ENCODE peak calls at places on chromosomes 6 and 20, in ten cellular contexts. E is BJ, Q is psoas muscle, N is dorsolateral prefrontal cortex, G is fibroblast of mammary gland, U is AG09319, L is B cell, Y is transverse colon, I is fibroblast of pulmonary artery, F is endothelial cell. V is an unnamed sample.

GRCh38 chr20:58891686-58892125 is 39.2 kb downstream of the GNAS start:
- DNase-seq in E (no peak), Q (peak), N (no peak), G (peak), U (no peak), L (no peak), Y (peak), I (peak), F (no peak), V (no peak)

GRCh38 chr20:14197097-14197496 is 140.3 kb downstream of the FLRT3 start:
- DNase-seq in E (peak), Q (no peak), N (no peak), G (peak), U (no peak), L (no peak), Y (no peak), I (peak), F (no peak), V (peak)

GRCh38 chr6:157325069-157325805 is 1.9 kb upstream of the TMEM242 start:
- DNase-seq in E (no peak), Q (no peak), N (no peak), G (no peak), U (no peak), L (no peak), Y (no peak), I (no peak), F (no peak), V (no peak)

GRCh38 chr20:46552460-46553420 is 2.3 kb upstream of the OCSTAMP start:
- DNase-seq in E (no peak), Q (no peak), N (no peak), G (no peak), U (no peak), L (no peak), Y (no peak), I (no peak), F (no peak), V (no peak)

GRCh38 chr6:94372229-94372628 is 952.9 kb upstream of the EPHA7 start:
- DNase-seq in E (no peak), Q (no peak), N (peak), G (no peak), U (no peak), L (no peak), Y (no peak), I (no peak), F (no peak), V (no peak)

GRCh38 chr20:50991076-50991475 is 31.8 kb downstream of the KCNG1 start:
- DNase-seq in E (no peak), Q (no peak), N (no peak), G (no peak), U (no peak), L (no peak), Y (no peak), I (no peak), F (no peak), V (no peak)

GRCh38 chr6:158411998-158412397 is 99.7 kb downstream of the TULP4 start:
- DNase-seq in E (no peak), Q (no peak), N (no peak), G (no peak), U (no peak), L (no peak), Y (no peak), I (no peak), F (no peak), V (no peak)

GRCh38 chr6:67121115-67121514 is 1414.1 kb upstream of the EYS start:
- DNase-seq in E (no peak), Q (no peak), N (no peak), G (no peak), U (no peak), L (no peak), Y (no peak), I (no peak), F (no peak), V (no peak)

GRCh38 chr20:38186788-38187221 is 21.7 kb upstream of the TGM2 start:
- DNase-seq in E (no peak), Q (no peak), N (no peak), G (no peak), U (no peak), L (no peak), Y (no peak), I (peak), F (no peak), V (no peak)

GRCh38 chr6:144302701-144303351 is 17.7 kb downstream of the UTRN start:
- DNase-seq in E (no peak), Q (no peak), N (no peak), G (no peak), U (no peak), L (no peak), Y (no peak), I (no peak), F (no peak), V (no peak)

GRCh38 chr6:21742238-21742660 is 148.7 kb downstream of the SOX4 start:
- DNase-seq in E (no peak), Q (no peak), N (no peak), G (peak), U (peak), L (no peak), Y (no peak), I (peak), F (no peak), V (peak)

DNA sequence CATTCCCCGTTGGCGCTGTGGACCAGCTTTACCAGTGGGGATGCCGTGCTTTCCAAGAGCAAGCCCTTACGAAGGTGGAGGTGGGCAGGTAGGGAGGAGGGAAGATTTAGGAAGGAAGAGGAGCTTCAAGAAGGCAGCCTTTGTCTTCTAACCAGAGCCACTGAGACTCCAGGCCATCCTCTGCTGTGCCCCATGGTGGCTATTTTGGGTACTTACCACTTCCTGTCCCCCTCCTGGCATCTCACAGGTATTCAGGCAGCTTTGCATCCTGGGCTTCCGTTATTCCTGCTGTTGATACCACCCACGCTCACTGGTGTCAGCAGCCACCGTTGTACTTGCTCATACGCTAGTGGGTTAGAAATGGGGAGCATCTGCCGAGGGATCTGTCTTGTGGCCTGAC is 22.9 kb downstream of the ERMARD start:
- DNase-seq in E (no peak), Q (no peak), N (no peak), G (no peak), U (no peak), L (no peak), Y (no peak), I (no peak), F (no peak), V (no peak)
- TF ChIP-seq CTCF in E (no peak), Q (no peak), N (no peak), G (no peak), U (no peak), L (no peak), Y (no peak), I (no peak), F (no peak), V (no peak)

DNA sequence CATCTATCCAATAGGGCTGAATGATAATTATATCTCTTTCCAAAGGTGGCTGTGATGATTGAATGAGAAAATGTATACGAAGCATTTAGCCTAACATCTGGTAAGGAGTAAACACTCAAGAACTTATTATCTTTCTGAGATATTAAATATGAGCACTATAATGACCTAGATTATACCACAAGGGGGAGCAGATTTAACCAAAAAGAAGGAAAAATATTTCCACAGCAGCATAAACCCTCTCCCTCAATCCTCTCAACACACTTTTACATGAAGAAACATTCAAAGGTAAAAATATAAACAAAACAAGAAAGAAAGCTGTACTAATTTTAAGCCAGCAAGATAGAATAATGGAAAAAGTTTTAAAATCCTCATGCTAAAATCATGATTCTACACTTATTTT is 68.4 kb downstream of the SHPRH start:
- DNase-seq in E (no peak), Q (no peak), N (no peak), G (peak), U (no peak), L (no peak), Y (no peak), I (peak), F (no peak), V (no peak)
- TF ChIP-seq CTCF in E (peak), Q (no peak), N (peak), G (peak), U (peak), L (peak), Y (no peak), I (peak), F (peak), V (peak)

DNA sequence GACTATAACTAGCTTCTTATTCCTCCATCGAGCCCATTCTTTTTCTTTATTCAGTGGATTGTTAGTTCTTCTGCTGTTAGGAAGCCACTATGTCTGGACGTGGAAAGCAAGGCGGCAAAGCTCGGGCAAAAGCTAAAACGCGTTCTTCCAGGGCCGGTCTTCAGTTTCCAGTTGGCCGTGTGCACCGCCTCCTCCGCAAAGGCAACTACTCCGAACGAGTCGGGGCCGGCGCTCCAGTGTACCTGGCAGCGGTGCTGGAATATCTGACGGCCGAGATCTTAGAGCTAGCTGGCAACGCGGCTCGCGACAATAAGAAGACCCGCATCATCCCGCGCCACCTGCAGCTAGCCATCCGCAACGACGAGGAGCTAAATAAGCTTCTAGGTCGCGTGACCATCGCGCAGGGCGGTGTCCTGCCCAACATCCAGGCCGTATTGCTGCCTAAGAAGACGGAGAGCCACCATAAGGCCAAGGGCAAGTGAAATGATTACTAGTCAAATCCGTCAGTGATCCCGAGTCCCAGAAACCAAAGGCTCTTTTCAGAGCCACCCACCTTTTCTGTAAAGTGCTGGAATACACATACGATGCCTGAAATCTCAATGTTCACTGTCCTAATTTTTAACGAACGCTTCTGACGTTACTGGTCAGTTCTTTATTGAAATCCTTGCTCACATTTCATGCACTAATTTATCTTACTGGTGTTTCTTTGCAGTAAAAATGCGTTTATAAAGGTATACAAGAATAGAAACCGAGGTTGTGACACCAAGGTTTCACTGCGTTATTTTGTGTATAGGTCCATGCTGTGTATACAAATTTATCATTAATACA is 129.9 kb downstream of the HFE start:
- DNase-seq in E (peak), Q (peak), N (peak), G (peak), U (no peak), L (peak), Y (peak), I (peak), F (peak), V (no peak)
- TF ChIP-seq CTCF in E (peak), Q (peak), N (peak), G (peak), U (peak), L (no peak), Y (peak), I (peak), F (peak), V (peak)

GRCh38 chr20:35742741-35743523 is 872 bp upstream of the RBM39 start:
- DNase-seq in E (no peak), Q (no peak), N (no peak), G (peak), U (no peak), L (no peak), Y (no peak), I (no peak), F (no peak), V (no peak)
- TF ChIP-seq CTCF in E (no peak), Q (no peak), N (no peak), G (no peak), U (no peak), L (no peak), Y (no peak), I (no peak), F (no peak), V (no peak)

DNA sequence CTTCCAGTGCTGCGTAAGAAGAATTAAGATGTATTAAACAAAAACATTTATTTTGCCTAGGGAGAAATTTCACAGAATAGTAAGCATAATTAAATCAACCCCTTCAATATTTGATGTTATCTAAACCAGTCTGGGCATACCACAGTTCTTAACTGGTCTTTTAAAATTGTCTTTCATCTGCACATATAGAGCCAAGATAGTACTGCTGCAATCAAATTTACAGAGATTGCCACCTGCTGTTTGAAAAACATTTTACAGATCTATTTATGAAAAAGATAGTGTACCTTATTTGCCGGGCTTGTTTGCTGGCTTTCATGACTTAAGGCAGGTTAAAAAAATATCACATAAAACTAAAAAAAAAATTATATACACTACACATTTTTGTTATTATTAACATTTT is 323.2 kb downstream of the ADGRB3 start:
- DNase-seq in E (no peak), Q (no peak), N (no peak), G (peak), U (no peak), L (no peak), Y (no peak), I (peak), F (no peak), V (no peak)
- TF ChIP-seq CTCF in E (no peak), Q (no peak), N (peak), G (peak), U (no peak), L (no peak), Y (no peak), I (peak), F (peak), V (peak)

DNA sequence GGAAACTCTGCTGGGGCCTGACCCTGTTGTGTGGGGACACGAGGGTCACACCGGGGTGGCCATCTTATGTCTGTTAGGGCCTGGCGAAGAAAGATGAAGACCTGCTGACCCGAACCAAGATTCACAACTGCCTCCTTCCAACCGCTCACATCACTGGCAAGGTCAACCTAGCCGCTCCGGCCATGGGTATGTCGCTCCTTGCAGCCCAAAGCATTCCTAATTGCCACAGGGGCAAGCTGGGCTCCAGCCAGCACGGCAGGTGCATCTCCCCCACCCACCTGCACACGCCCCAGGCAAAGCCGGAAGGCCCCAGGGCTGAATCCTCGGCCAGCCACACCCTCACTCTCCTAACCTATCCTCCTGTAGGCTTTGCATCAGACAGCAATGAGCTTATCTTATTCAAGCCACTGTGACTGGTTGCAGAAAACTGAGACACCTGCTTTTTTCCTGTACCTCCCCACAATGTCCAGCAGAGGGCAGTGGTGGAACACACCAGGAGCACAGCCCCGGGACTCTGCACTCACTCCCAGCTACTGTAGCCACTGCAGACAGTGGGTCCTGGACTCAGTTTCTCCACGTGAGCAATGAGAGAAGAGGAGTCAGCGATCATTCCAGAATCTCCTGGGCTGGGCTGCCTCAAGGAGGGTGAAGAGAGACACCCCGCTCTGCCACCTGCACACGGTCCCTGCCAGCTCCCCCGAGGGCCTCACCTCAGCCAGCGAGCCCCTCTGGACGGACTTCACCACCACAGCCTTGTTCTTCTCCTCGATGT is 170.2 kb downstream of the PREX1 start:
- DNase-seq in E (no peak), Q (peak), N (peak), G (peak), U (peak), L (peak), Y (peak), I (peak), F (peak), V (peak)
- TF ChIP-seq CTCF in E (peak), Q (peak), N (peak), G (peak), U (peak), L (peak), Y (peak), I (peak), F (peak), V (peak)

GRCh38 chr6:47070461-47070860 is 28.3 kb upstream of the ADGRF1 start:
- DNase-seq in E (no peak), Q (no peak), N (no peak), G (no peak), U (no peak), L (no peak), Y (no peak), I (no peak), F (no peak), V (no peak)
- TF ChIP-seq CTCF in E (no peak), Q (no peak), N (no peak), G (no peak), U (no peak), L (no peak), Y (no peak), I (no peak), F (no peak), V (no peak)

GRCh38 chr6:34126419-34126818 is 19.5 kb downstream of the GRM4 start:
- DNase-seq in E (no peak), Q (no peak), N (no peak), G (no peak), U (no peak), L (no peak), Y (no peak), I (no peak), F (no peak), V (no peak)
- TF ChIP-seq CTCF in E (no peak), Q (no peak), N (no peak), G (no peak), U (no peak), L (no peak), Y (no peak), I (no peak), F (no peak), V (no peak)

GRCh38 chr20:42483694-42484303 is 705.9 kb downstream of the PTPRT start:
- DNase-seq in E (no peak), Q (no peak), N (no peak), G (no peak), U (no peak), L (no peak), Y (peak), I (no peak), F (no peak), V (no peak)
- TF ChIP-seq CTCF in E (no peak), Q (no peak), N (peak), G (peak), U (no peak), L (no peak), Y (no peak), I (no peak), F (no peak), V (peak)

DNA sequence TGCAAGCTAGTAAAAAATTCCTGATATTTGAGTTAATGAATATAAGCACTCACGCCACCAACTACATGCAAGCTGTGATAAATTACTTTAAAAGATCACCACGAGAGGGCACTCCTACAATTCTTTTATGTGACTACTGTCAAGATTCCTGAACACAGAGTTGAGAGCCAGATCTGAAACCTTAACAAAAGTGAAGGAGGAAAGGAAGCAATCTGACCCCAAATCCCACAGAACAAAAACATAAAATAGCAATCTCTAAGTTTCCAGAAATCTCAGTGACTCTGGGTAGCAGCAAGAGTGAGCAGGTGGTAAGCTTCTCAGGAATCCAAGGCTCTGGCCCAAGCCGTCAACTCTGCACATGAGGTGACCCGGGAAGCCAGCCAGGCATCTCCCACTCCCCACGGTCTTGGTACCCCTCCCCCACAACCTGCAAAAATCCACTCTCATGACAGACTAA is 55.1 kb downstream of the STAU1 start:
- DNase-seq in E (peak), Q (no peak), N (no peak), G (peak), U (peak), L (peak), Y (no peak), I (peak), F (peak), V (peak)
- TF ChIP-seq CTCF in E (peak), Q (peak), N (peak), G (peak), U (peak), L (peak), Y (peak), I (peak), F (peak), V (peak)